ENCODE peak calls at places on chromosomes 4 and X, in eight cellular contexts. X is NB4, D is testis, B is fibroblast of lung, R is IMR-90, G is OCI-LY7, N is iPS DF 6.9, Q is pancreas. V is an unnamed sample.
A peak's percentile ranks its signal among the peaks of the same experiment; 100 is the strongest.

GRCh38 chr4:12145768-12146167 is 717.1 kb upstream of the HS3ST1 start:
- DNase-seq in X (no peak), D (no peak), B (no peak), R (no peak), G (no peak), N (no peak), Q (no peak), V (no peak)

GRCh38 chr4:8726344-8726851 is 133.8 kb downstream of the CPZ start:
- DNase-seq in X (no peak), D (no peak), B (no peak), R (no peak), G (no peak), N (no peak), Q (no peak), V (peak; percentile 4)

GRCh38 chrX:10615931-10616780 is 4.2 kb downstream of the MID1 start:
- DNase-seq in X (peak; percentile 43), D (peak; percentile 65), B (peak; percentile 73), R (peak; percentile 58), G (peak; percentile 28), N (no peak), Q (no peak), V (peak; percentile 46)

GRCh38 chr4:152529880-152530279 is 6.0 kb downstream of the FBXW7 start:
- DNase-seq in X (no peak), D (no peak), B (no peak), R (no peak), G (no peak), N (no peak), Q (no peak), V (no peak)

GRCh38 chrX:21276736-21277433 is 97.3 kb upstream of the CNKSR2 start:
- DNase-seq in X (no peak), D (no peak), B (no peak), R (no peak), G (no peak), N (no peak), Q (no peak), V (no peak)

GRCh38 chrX:25017667-25018247 is 2.0 kb upstream of the ARX start:
- DNase-seq in X (no peak), D (peak; percentile 59), B (no peak), R (no peak), G (no peak), N (no peak), Q (no peak), V (no peak)

GRCh38 chr4:766152-766515 is 59.8 kb downstream of the CPLX1 start:
- DNase-seq in X (peak; percentile 41), D (no peak), B (peak; percentile 27), R (peak; percentile 56), G (no peak), N (no peak), Q (peak; percentile 33), V (no peak)

GRCh38 chr4:185534850-185535761 is at the start of gene PDLIM3:
- DNase-seq in X (no peak), D (peak; percentile 55), B (no peak), R (peak; percentile 30), G (no peak), N (peak; percentile 16), Q (peak; percentile 72), V (peak; percentile 58)

GRCh38 chr4:14143892-14144291 is 516.4 kb upstream of the BOD1L1 start:
- DNase-seq in X (peak; percentile 6), D (no peak), B (no peak), R (peak; percentile 6), G (peak; percentile 3), N (no peak), Q (no peak), V (no peak)

DNA sequence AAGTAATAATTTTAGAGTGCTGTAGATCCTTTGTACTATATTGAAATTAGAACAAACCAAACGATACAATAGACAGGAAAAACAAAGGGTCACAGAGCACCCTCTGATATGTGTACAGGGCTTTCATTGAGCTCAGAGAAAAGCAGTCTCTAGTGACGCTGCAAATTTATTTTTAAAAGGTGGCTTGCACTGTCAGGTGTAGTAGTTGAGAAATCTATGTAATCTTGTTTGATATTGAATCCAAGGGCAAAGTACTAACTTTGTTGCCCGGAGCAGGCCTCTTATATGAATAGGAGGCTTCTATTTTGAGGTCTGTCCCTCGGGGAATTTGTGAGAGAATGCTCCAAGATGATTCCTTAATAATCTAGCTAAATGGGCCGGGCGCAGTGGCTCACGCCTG is 1755.5 kb downstream of the PCDH7 start:
- DNase-seq in X (no peak), D (no peak), B (no peak), R (no peak), G (no peak), N (no peak), Q (no peak), V (no peak)
- H3K4me3 ChIP-seq in X (no peak overlapping the region), D (no peak overlapping the region), B (no peak overlapping the region), R (no peak overlapping the region), G (no peak overlapping the region), N (no peak overlapping the region), Q (no peak overlapping the region), V (no peak overlapping the region)

DNA sequence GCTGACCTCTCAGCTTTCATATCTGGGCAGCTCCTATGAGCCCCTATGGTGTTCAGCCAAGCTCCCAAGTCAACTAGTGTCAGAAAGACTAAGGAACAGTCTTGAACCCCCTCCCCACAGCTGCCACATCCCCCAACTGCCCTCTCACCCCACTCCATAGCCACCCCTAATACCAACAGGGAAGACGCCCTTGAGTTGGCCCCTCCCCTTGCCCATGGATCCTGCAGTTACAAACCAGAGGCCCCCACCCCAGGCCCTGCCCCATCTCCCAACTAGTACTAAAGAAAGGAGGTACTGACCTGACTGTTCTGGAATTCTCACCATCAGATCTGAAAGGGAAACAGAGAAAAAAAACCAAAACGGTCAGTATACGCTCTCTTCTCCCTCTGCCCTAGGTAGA is 10.2 kb upstream of the IQSEC2 start:
- DNase-seq in X (no peak), D (no peak), B (no peak), R (no peak), G (no peak), N (no peak), Q (no peak), V (no peak)
- H3K4me3 ChIP-seq in X (no peak overlapping the region), D (no peak overlapping the region), B (no peak overlapping the region), R (no peak overlapping the region), G (no peak overlapping the region), N (no peak overlapping the region), Q (no peak overlapping the region), V (no peak overlapping the region)

DNA sequence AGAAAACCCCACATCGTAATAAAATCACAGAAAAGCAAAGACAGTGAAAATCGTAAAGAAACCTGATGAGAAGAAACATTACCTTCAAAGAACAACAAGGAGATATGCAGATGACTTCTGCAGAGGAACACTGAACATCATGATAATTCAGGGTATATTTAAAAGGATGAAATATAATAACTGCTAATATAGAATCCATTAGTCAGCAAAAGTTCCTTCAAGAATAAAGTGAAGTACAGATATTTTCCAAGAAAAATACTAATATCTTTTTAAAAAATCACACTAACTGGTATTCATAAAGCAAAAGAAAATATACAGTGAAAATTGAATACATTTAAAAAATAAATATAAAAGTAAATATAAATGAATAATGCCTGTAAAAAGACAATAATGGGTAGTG is 176.3 kb upstream of the VEGFC start:
- DNase-seq in X (no peak), D (no peak), B (no peak), R (no peak), G (no peak), N (no peak), Q (no peak), V (no peak)
- H3K4me3 ChIP-seq in X (no peak overlapping the region), D (no peak overlapping the region), B (no peak overlapping the region), R (no peak overlapping the region), G (no peak overlapping the region), N (no peak overlapping the region), Q (no peak overlapping the region), V (no peak overlapping the region)

GRCh38 chr4:102501635-102502382 is 650 bp downstream of the NFKB1 start:
- DNase-seq in X (peak; percentile 95), D (peak; percentile 80), B (peak; percentile 75), R (peak; percentile 76), G (peak; percentile 78), N (no peak), Q (peak; percentile 89), V (peak; percentile 86)

GRCh38 chr4:102504941-102505340 is 3.8 kb downstream of the NFKB1 start:
- DNase-seq in X (no peak), D (no peak), B (no peak), R (no peak), G (no peak), N (no peak), Q (no peak), V (no peak)

GRCh38 chr4:102503831-102504786 is 3.0 kb downstream of the NFKB1 start:
- DNase-seq in X (peak; percentile 29), D (no peak), B (no peak), R (no peak), G (peak; percentile 23), N (no peak), Q (no peak), V (no peak)

GRCh38 chr4:102501176-102501634 is at the start of gene NFKB1:
- DNase-seq in X (peak; percentile 86), D (peak; percentile 67), B (peak; percentile 76), R (peak; percentile 89), G (peak; percentile 78), N (no peak), Q (peak; percentile 75), V (peak; percentile 73)

DNA sequence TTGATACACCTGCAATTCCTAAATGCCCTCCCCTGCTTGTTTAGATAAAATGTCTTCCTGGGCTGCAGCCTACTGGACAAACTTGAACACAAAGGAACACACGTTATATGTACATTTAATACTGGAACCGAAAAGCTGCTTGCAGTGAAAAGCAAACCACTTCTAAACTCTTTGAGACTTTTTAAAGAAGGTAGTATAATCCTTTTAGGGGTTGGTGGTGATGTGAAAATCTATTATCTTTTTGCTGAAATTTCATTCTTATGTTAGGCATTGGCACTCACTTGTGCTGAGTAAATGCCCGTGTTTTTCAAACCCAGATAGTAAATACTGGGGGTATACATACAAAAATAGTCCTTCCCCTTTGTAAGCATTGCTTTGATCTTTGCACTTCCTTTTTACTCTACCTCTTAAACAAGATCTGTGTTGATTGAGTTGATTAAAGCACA is 2.2 kb downstream of the NFKB1 start:
- DNase-seq in X (peak; percentile 50), D (no peak), B (no peak), R (no peak), G (peak; percentile 54), N (no peak), Q (no peak), V (no peak)
- H3K4me3 ChIP-seq in X (peak overlapping the region; percentile 91), D (no peak overlapping the region), B (peak overlapping the region; percentile 75), R (no peak overlapping the region), G (peak overlapping the region; percentile 97), N (no peak overlapping the region), Q (no peak overlapping the region), V (peak overlapping the region; percentile 78)

GRCh38 chr4:19026281-19026680 is 1004.7 kb upstream of the LCORL start:
- DNase-seq in X (no peak), D (peak; percentile 27), B (peak; percentile 11), R (no peak), G (no peak), N (no peak), Q (no peak), V (no peak)
- H3K4me3 ChIP-seq in X (no peak overlapping the region), D (no peak overlapping the region), B (no peak overlapping the region), R (no peak overlapping the region), G (no peak overlapping the region), N (no peak overlapping the region), Q (no peak overlapping the region), V (no peak overlapping the region)

GRCh38 chrX:43970528-43970927 is 2.7 kb downstream of the NDP start:
- DNase-seq in X (peak; percentile 9), D (no peak), B (no peak), R (peak; percentile 68), G (no peak), N (no peak), Q (no peak), V (no peak)
- H3K4me3 ChIP-seq in X (no peak overlapping the region), D (no peak overlapping the region), B (no peak overlapping the region), R (no peak overlapping the region), G (no peak overlapping the region), N (no peak overlapping the region), Q (no peak overlapping the region), V (no peak overlapping the region)

GRCh38 chr4:68375667-68376559 is 26.0 kb upstream of the YTHDC1 start:
- DNase-seq in X (peak; percentile 55), D (peak; percentile 47), B (peak; percentile 69), R (peak; percentile 64), G (peak; percentile 65), N (no peak), Q (peak; percentile 69), V (peak; percentile 28)
- H3K4me3 ChIP-seq in X (no peak overlapping the region), D (no peak overlapping the region), B (peak overlapping the region; percentile 33), R (no peak overlapping the region), G (no peak overlapping the region), N (peak overlapping the region; percentile 9), Q (no peak overlapping the region), V (no peak overlapping the region)

V was measured in transverse colon.